ENCODE peak calls at places on chromosomes 6 and 20, in ten cellular contexts. Q is ascending aorta; P is psoas muscle; Y is effector memory CD4-positive, alpha-beta T cell; N is neural progenitor cell; T is right atrium auricular region; K is pancreas; G is tibial artery; B is tibial nerve; W is hepatocyte. V is an unnamed sample. For H3K4me1, the result is how much of the 10 kb centered on the place peaks cover.

GRCh38 chr20:58605292-58606065 is 45.6 kb upstream of the STX16 start:
- DNase-seq in T (no peak), Q (no peak), K (no peak), N (no peak), W (no peak), G (no peak), Y (no peak), B (no peak), P (peak), V (no peak)

GRCh38 chr6:75386050-75386770 is 101.6 kb upstream of the TMEM30A start:
- DNase-seq in K (no peak), T (no peak), P (no peak), W (no peak), Q (no peak), Y (no peak), N (no peak), B (no peak), G (no peak), V (no peak)

GRCh38 chr6:54085526-54085925 is 25.7 kb upstream of the MLIP start:
- DNase-seq in T (no peak), Q (no peak), N (no peak), B (no peak), W (no peak), G (no peak), K (no peak), P (no peak), Y (no peak), V (no peak)

GRCh38 chr6:2733324-2733723 is 17.4 kb downstream of the MYLK4 start:
- DNase-seq in P (peak), Y (no peak), Q (peak), G (peak), T (peak), N (no peak), B (peak), K (no peak), W (no peak), V (peak)

GRCh38 chr20:45290677-45291355 is 15.8 kb upstream of the RBPJL start:
- DNase-seq in Y (no peak), T (peak), G (peak), Q (peak), W (peak), N (peak), K (peak), B (peak), P (peak), V (peak)

GRCh38 chr6:105428342-105428957 is 25.6 kb upstream of the PREP start:
- DNase-seq in Q (no peak), Y (no peak), G (peak), T (no peak), B (peak), N (no peak), P (no peak), K (no peak), W (no peak), V (peak)

GRCh38 chr6:134317471-134318131 is at the start of gene SGK1:
- DNase-seq in W (peak), B (peak), G (peak), N (peak), Y (no peak), K (no peak), T (no peak), P (no peak), Q (no peak), V (no peak)

GRCh38 chr6:90493332-90493731 is 93.5 kb downstream of the MAP3K7 start:
- DNase-seq in P (no peak), B (no peak), T (no peak), G (no peak), Y (no peak), K (no peak), W (no peak), N (no peak), Q (no peak), V (no peak)

GRCh38 chr6:28811873-28812272 is 111.9 kb downstream of the TRIM27 start:
- DNase-seq in N (peak), W (no peak), T (no peak), K (no peak), B (no peak), G (no peak), Q (no peak), P (no peak), Y (no peak), V (no peak)

GRCh38 chr6:124903797-124904196 is 58.4 kb upstream of the RNF217 start:
- DNase-seq in T (no peak), N (no peak), P (no peak), G (no peak), W (no peak), Q (no peak), K (no peak), B (no peak), Y (no peak), V (no peak)

GRCh38 chr6:111683126-111683525 is 77.4 kb upstream of the TRAF3IP2 start:
- DNase-seq in N (no peak), B (no peak), Q (no peak), Y (no peak), P (no peak), T (no peak), W (no peak), G (no peak), K (no peak), V (no peak)
- H3K4me1 ChIP-seq in N (half or more), B (under half), Q (under half), Y (under half), P (under half), T (half or more), W (under half), G (under half), K (under half), V (under half)

GRCh38 chr20:37669773-37670236 is 24.0 kb upstream of the CTNNBL1 start:
- DNase-seq in W (no peak), Y (no peak), K (no peak), N (no peak), B (no peak), G (no peak), T (no peak), Q (no peak), P (no peak), V (no peak)
- H3K4me3 ChIP-seq in W (no peak), Y (no peak), K (no peak), N (no peak), B (no peak), G (peak), T (no peak), Q (no peak), P (peak), V (no peak)

DNA sequence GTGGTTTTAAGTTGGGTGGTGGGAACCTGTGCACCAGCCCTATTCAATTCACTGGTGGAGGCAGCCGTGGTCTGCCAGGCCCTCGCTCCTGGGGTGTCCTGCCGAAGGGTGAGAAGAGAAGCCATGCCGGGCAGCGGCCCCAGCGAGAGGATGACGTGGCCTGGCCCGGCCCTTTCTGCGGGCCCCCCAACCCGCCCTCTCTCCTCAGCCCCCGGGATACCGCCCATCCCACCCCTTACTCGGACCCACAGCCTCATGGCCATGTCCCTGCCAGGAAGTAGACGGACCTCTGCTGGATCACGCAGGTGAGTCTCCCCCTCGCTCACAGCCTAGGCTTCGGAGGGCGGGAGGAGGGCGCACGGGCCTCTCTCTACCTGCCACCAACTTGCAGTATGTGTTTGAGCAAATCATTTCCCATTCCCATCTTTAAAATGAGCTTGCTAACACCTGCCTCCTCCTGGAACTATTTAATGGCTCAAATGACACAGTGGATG is 30.1 kb downstream of the SNPH start:
- DNase-seq in W (no peak), T (no peak), B (no peak), G (no peak), K (no peak), Y (no peak), N (no peak), Q (no peak), P (no peak), V (no peak)
- H3K27ac ChIP-seq in W (no peak), T (no peak), B (no peak), G (no peak), K (no peak), Y (no peak), N (no peak), Q (no peak), P (no peak), V (no peak)

GRCh38 chr6:25172819-25173218 is 106.4 kb upstream of the CARMIL1 start:
- DNase-seq in G (no peak), Q (no peak), Y (no peak), W (no peak), B (no peak), T (no peak), P (no peak), N (no peak), K (no peak), V (no peak)
- H3K4me1 ChIP-seq in G (under half), Q (under half), Y (under half), W (under half), B (under half), T (under half), P (under half), N (under half), K (under half), V (under half)

GRCh38 chr6:56724455-56724854 is 81.8 kb upstream of the DST start:
- DNase-seq in T (no peak), K (no peak), B (no peak), W (no peak), P (no peak), N (no peak), Y (no peak), Q (no peak), G (no peak), V (no peak)
- H3K4me3 ChIP-seq in T (no peak), K (no peak), B (no peak), W (no peak), P (no peak), N (no peak), Y (no peak), Q (no peak), G (no peak), V (no peak)

DNA sequence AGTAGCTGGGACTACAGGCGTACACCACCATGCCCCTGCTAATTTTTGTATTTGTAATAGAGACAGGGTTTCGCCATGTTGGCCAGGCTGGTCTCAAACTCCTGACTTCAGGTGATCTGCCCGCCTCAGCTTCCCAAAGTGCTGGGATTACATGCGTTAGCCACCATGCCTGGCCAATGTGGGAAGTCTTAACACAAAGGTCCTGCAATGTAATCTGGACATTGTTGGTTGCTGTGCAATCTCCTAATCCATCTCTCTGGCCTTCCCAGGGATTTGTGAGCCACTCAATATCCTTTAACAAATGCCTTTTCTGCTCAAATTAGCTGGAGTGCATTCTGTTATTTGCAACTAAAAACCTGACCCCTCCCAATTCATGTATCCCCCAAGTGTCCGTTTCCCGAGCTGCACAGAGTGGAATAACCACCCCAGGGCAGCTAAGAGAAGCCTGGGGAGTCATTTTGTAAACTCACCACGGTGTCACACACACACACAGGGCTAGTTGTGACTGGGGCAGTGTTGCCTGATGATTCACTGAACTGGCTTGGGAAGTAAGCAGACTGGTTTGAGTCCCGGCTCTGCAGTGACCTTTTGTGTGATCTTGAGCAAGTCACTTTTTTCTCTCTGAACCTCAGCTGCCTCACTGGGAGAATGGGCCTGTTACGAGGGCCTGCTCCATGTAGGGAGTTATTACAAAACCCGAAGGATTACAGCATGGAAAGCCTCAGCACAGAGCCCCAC is 152.3 kb downstream of the ZMYND8 start:
- DNase-seq in N (no peak), P (peak), B (no peak), T (no peak), Y (no peak), W (no peak), Q (no peak), G (no peak), K (no peak), V (no peak)
- H3K27ac ChIP-seq in N (no peak), P (no peak), B (no peak), T (no peak), Y (no peak), W (no peak), Q (no peak), G (no peak), K (no peak), V (no peak)

GRCh38 chr6:79076881-79077641 is 993 bp downstream of the PHIP start:
- DNase-seq in P (peak), B (peak), W (peak), N (peak), G (peak), T (peak), Y (peak), K (peak), Q (peak), V (peak)

GRCh38 chr6:79071547-79071946 is 6.5 kb downstream of the PHIP start:
- DNase-seq in W (no peak), B (no peak), P (no peak), Q (no peak), N (no peak), G (no peak), Y (no peak), K (no peak), T (no peak), V (no peak)

GRCh38 chr6:79072640-79073181 is 5.3 kb downstream of the PHIP start:
- DNase-seq in G (no peak), Q (no peak), B (no peak), T (no peak), P (no peak), N (no peak), Y (no peak), K (no peak), W (no peak), V (no peak)

GRCh38 chr6:79076160-79076559 is 1.9 kb downstream of the PHIP start:
- DNase-seq in G (no peak), N (no peak), T (no peak), Y (no peak), W (no peak), P (no peak), B (no peak), Q (no peak), K (no peak), V (no peak)

GRCh38 chr6:79073888-79074287 is 4.2 kb downstream of the PHIP start:
- DNase-seq in T (no peak), N (no peak), Q (no peak), W (no peak), P (no peak), Y (no peak), G (no peak), B (no peak), K (no peak), V (no peak)
- H3K4me1 ChIP-seq in T (half or more), N (under half), Q (under half), W (under half), P (half or more), Y (under half), G (under half), B (under half), K (under half), V (under half)

V was measured in lung.